ENCODE peak calls at places on chromosome 10, in eight cellular contexts. B is left ventricle myocardium inferior, U is endodermal cell, I is stomach, F is suprapubic skin, R is GM23338, S is lower lobe of right lung, A is A549. O is an unnamed sample. For H3K4me1, the result is how much of the 10 kb centered on the place peaks cover.

GRCh38 chr10:35565602-35566061 is 39.5 kb upstream of the GJD4 start:
- DNase-seq in S (no peak), U (no peak), A (no peak), F (no peak), B (peak), I (no peak), R (no peak), O (no peak)

GRCh38 chr10:34730726-34731125 is 84.4 kb downstream of the PARD3 start:
- DNase-seq in S (no peak), B (no peak), R (no peak), U (no peak), F (no peak), I (no peak), A (no peak), O (no peak)

GRCh38 chr10:102918817-102919236 is 733 bp downstream of the CNNM2 start:
- DNase-seq in U (peak), A (peak), F (no peak), S (no peak), R (peak), I (no peak), B (no peak), O (peak)

GRCh38 chr10:103727546-103727963 is 127.8 kb downstream of the SH3PXD2A start:
- DNase-seq in B (peak), R (no peak), I (no peak), F (no peak), S (no peak), U (no peak), A (no peak), O (peak)

GRCh38 chr10:50937230-50937907 is 51.9 kb upstream of the A1CF start:
- DNase-seq in U (no peak), I (no peak), B (no peak), A (peak), R (peak), S (no peak), F (no peak), O (no peak)

GRCh38 chr10:114634607-114634974 is 23.5 kb downstream of the ABLIM1 start:
- DNase-seq in I (no peak), B (peak), F (peak), U (no peak), R (no peak), A (peak), S (peak), O (no peak)

GRCh38 chr10:116771101-116771705 is 28.8 kb upstream of the HSPA12A start:
- DNase-seq in I (peak), S (no peak), R (peak), U (no peak), B (peak), F (peak), A (peak), O (peak)

GRCh38 chr10:91635401-91636400 is 2.8 kb upstream of the PPP1R3C start:
- DNase-seq in A (peak), F (peak), R (peak), S (no peak), I (peak), U (peak), B (no peak), O (no peak)

GRCh38 chr10:132979491-132980425 is 37.4 kb upstream of the CFAP46 start:
- DNase-seq in F (no peak), R (no peak), B (no peak), I (no peak), U (no peak), A (no peak), S (peak), O (no peak)

GRCh38 chr10:113386005-113386404 is 166.8 kb upstream of the HABP2 start:
- DNase-seq in B (no peak), R (no peak), F (no peak), A (peak), U (no peak), I (no peak), S (no peak), O (no peak)

GRCh38 chr10:112792487-112793196 is 157.4 kb upstream of the TCF7L2 start:
- DNase-seq in U (no peak), B (peak), R (no peak), S (no peak), I (no peak), A (no peak), F (peak), O (peak)

GRCh38 chr10:10992072-10992471 is 25.6 kb upstream of the CELF2 start:
- DNase-seq in S (no peak), U (no peak), I (no peak), A (no peak), B (no peak), F (no peak), R (no peak), O (no peak)

GRCh38 chr10:16909271-16909767 is 92.1 kb upstream of the RSU1 start:
- DNase-seq in F (no peak), U (no peak), R (no peak), A (no peak), B (no peak), S (no peak), I (no peak), O (no peak)

GRCh38 chr10:30092151-30092790 is 32.9 kb upstream of the JCAD start:
- DNase-seq in B (no peak), A (no peak), U (no peak), I (no peak), S (no peak), R (no peak), F (no peak), O (no peak)

GRCh38 chr10:34732926-34733325 is 82.2 kb downstream of the PARD3 start:
- DNase-seq in B (no peak), A (peak), U (no peak), F (no peak), R (peak), I (no peak), S (no peak), O (no peak)

GRCh38 chr10:25078659-25079429 is 62.4 kb downstream of the THNSL1 start:
- DNase-seq in B (no peak), F (no peak), S (no peak), U (no peak), A (no peak), R (no peak), I (peak), O (no peak)

GRCh38 chr10:25084447-25084846 is 68.0 kb downstream of the THNSL1 start:
- DNase-seq in B (no peak), I (no peak), U (no peak), S (no peak), F (no peak), R (no peak), A (no peak), O (no peak)

GRCh38 chr10:25080880-25081581 is 64.6 kb downstream of the THNSL1 start:
- DNase-seq in R (peak), S (peak), B (peak), F (peak), I (peak), U (peak), A (peak), O (peak)

GRCh38 chr10:25082276-25083204 is 66.1 kb downstream of the THNSL1 start:
- DNase-seq in S (no peak), B (no peak), F (no peak), U (no peak), A (no peak), I (no peak), R (peak), O (no peak)

DNA sequence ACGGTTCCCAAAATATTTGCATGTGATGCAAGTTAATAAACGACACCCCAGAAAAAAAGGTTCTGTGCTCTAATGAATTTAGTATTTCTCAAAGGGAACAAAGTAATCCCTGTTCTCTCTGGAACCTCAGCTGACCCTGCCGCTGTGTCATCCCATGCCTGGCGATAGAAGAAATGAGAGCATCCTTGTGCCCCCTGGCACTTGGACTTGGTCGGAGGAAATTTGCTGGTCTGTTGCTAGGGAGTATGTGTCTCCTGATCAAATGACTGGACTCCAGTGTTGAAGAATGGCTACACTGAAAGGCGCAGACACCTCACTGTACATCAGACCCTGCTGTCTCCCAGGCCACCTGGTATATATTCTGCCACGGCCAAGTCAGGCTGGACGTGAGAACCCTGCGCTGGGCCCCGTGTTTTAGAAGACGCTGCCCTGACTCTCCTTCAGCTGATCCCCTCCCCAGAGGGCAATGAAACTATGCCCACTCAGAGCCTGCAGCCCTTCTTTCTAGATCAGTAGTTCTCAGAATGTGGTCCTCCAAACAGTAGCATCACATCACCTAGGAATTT is 67.2 kb downstream of the THNSL1 start:
- DNase-seq in U (no peak), I (no peak), F (no peak), R (no peak), B (no peak), S (no peak), A (no peak), O (no peak)
- TF ChIP-seq CTCF in U (no peak), I (no peak), F (no peak), R (no peak), B (no peak), S (no peak), A (no peak), O (no peak)

GRCh38 chr10:71969929-71970328 is 5.7 kb downstream of the CHST3 start:
- DNase-seq in S (no peak), R (no peak), I (no peak), F (no peak), A (no peak), U (no peak), B (no peak), O (no peak)
- H3K4me1 ChIP-seq in S (half or more), R (under half), I (half or more), F (half or more), A (half or more), U (under half), B (half or more), O (under half)

DNA sequence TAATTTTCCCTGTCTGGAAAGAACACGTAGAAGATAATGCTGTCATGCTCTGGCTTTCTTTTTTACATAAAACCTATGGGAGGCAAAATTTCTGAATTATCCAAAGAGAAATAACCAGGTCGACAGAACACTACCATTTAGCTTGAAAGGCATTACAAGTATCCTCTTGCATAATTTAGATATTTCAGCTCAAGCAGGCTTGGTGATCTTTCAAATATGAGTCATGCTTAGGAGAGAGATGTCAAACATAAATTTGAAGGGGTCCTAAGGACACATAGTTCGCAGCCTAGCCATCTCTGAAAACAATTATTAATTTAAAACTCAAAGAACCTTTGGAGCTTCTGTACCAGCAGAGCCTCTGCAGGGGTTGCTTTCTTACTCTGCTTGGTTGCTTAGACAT is 100.9 kb downstream of the FAS start:
- DNase-seq in I (no peak), R (no peak), S (no peak), B (no peak), A (no peak), F (no peak), U (no peak), O (no peak)
- TF ChIP-seq CTCF in I (no peak), R (no peak), S (no peak), B (no peak), A (no peak), F (no peak), U (no peak), O (no peak)

GRCh38 chr10:618229-618989 is 71.1 kb downstream of the DIP2C start:
- DNase-seq in I (no peak), F (no peak), A (no peak), B (peak), S (peak), U (no peak), R (no peak), O (no peak)

GRCh38 chr10:621500-621899 is 68.0 kb downstream of the DIP2C start:
- DNase-seq in F (no peak), I (no peak), S (no peak), U (no peak), A (no peak), R (no peak), B (no peak), O (no peak)

GRCh38 chr10:620417-620816 is 69.1 kb downstream of the DIP2C start:
- DNase-seq in I (no peak), U (no peak), B (no peak), F (no peak), R (no peak), A (no peak), S (no peak), O (no peak)

GRCh38 chr10:620971-621370 is 68.5 kb downstream of the DIP2C start:
- DNase-seq in U (no peak), F (no peak), B (no peak), A (no peak), I (no peak), S (peak), R (no peak), O (no peak)

GRCh38 chr10:619710-620109 is 69.8 kb downstream of the DIP2C start:
- DNase-seq in R (no peak), B (no peak), F (no peak), A (no peak), I (no peak), S (peak), U (no peak), O (peak)
- H3K4me1 ChIP-seq in R (under half), B (half or more), F (under half), A (under half), I (under half), S (under half), U (under half), O (under half)

GRCh38 chr10:19668104-19668503 is 148.1 kb upstream of the PLXDC2 start:
- DNase-seq in A (no peak), F (no peak), B (no peak), R (no peak), S (no peak), U (no peak), I (no peak), O (no peak)

GRCh38 chr10:19658622-19659233 is 157.5 kb upstream of the PLXDC2 start:
- DNase-seq in R (no peak), F (no peak), A (no peak), B (no peak), U (no peak), S (no peak), I (no peak), O (no peak)

GRCh38 chr10:19659920-19660655 is 156.1 kb upstream of the PLXDC2 start:
- DNase-seq in B (no peak), I (no peak), F (no peak), R (no peak), U (no peak), S (no peak), A (no peak), O (no peak)

GRCh38 chr10:19658131-19658530 is 158.1 kb upstream of the PLXDC2 start:
- DNase-seq in U (no peak), B (no peak), A (no peak), S (no peak), R (no peak), I (no peak), F (no peak), O (no peak)

DNA sequence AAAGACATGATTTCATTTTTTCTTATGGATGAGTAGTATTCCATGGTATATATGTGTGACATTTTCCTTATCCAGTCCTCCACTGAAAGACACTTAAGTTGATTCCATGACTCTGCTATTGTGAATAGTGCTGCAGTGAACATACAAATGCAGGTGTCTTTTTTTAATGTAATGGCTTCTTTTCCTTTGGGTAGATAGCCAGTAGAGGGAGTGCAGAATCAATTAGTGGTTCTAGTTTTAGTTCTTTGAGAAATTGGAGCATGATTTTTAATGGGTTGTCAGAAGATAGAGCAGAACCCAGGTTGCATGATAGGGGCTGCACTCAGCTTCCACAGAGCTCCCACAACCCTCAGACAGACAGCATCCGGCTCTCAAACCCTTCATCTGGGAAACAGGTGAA is 152.9 kb upstream of the PLXDC2 start:
- DNase-seq in A (no peak), S (no peak), B (no peak), F (no peak), R (peak), U (no peak), I (no peak), O (no peak)
- TF ChIP-seq CTCF in A (no peak), S (no peak), B (no peak), F (no peak), R (peak), U (peak), I (no peak), O (no peak)

GRCh38 chr10:119500796-119501195 is 41.7 kb downstream of the RGS10 start:
- DNase-seq in A (no peak), B (no peak), F (no peak), S (no peak), I (no peak), R (no peak), U (no peak), O (no peak)
- H3K4me1 ChIP-seq in A (under half), B (under half), F (under half), S (under half), I (under half), R (under half), U (under half), O (under half)

DNA sequence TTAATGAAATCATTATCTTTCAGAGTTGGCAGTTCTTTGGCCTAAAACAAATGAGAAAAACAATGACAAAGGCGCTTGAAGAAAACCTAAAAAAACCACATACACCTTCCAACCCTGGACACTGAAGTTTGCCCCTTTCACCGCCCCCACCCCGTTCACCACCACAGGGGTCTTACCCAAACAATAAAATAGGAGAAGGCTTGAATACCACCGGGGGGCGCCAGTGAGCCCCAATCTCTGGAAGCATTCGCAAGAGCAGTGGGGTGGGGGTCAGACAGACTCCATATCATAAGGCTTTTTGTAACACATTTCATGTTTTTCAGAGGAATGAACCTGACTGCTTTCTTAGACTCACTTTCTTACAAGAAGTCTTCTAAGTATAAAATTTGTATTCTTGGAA is 163.6 kb downstream of the PIP4K2A start:
- DNase-seq in S (peak), A (peak), F (no peak), I (peak), B (peak), U (peak), R (peak), O (no peak)
- TF ChIP-seq CTCF in S (peak), A (peak), F (peak), I (no peak), B (peak), U (peak), R (peak), O (peak)

DNA sequence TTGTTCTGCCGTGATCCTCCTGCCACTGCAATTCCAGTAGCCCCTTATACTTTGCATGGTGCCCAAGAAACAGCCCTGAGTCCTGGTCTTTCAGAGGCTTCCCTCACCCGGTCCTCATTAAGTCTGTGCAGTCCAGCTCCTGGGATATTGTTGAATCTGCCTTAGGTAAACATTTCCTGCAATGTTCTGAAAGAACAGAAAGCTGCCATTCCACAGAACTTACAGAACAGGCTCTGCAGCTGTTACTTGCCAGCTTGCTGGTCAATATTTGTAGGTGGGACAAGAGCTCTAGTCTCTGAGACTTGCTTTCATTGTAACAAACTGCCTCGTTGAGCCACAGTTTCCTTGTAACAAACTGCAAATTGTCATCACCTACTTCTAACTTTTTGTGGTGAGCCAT is 115.0 kb upstream of the KIF5B start:
- DNase-seq in I (peak), B (no peak), F (no peak), R (no peak), S (no peak), U (no peak), A (no peak), O (peak)
- H3K4me1 ChIP-seq in I (under half), B (under half), F (under half), R (under half), S (under half), U (under half), A (under half), O (under half)

GRCh38 chr10:75651452-75651851 is 220.0 kb downstream of the LRMDA start:
- DNase-seq in I (no peak), A (no peak), S (no peak), F (no peak), U (peak), R (peak), B (no peak), O (no peak)
- TF ChIP-seq CTCF in I (no peak), A (peak), S (peak), F (no peak), U (peak), R (peak), B (peak), O (no peak)